ENCODE peak calls at places on chromosomes 11 and 22, in ten cellular contexts. G, P, W, I, C, N, K, X, M and A are unnamed samples.
A peak's percentile ranks its signal among the peaks of the same experiment; 100 is the strongest.

GRCh38 chr22:49281467-49282340 is 546.0 kb downstream of the BRD1 start:
- DNase-seq in G (no peak), P (no peak), W (no peak), I (no peak), C (no peak), N (no peak), K (no peak), X (no peak), M (peak; percentile 58), A (no peak)

GRCh38 chr11:61148016-61148640 is 13.1 kb downstream of the VPS37C start:
- DNase-seq in G (no peak), P (no peak), W (no peak), I (no peak), C (no peak), N (no peak), K (no peak), X (no peak), M (no peak), A (no peak)

GRCh38 chr22:50671641-50672040 is 982 bp upstream of the SHANK3 start:
- DNase-seq in G (no peak), P (peak; percentile 59), W (no peak), I (no peak), C (no peak), N (no peak), K (peak; percentile 62), X (no peak), M (no peak), A (no peak)

GRCh38 chr22:46846832-46847355 is 84.4 kb downstream of the TBC1D22A start:
- DNase-seq in G (no peak), P (peak; percentile 44), W (no peak), I (no peak), C (no peak), N (no peak), K (peak; percentile 21), X (no peak), M (no peak), A (no peak)

GRCh38 chr22:30390974-30391691 is 3.9 kb upstream of the RNF215 start:
- DNase-seq in G (peak; percentile 42), P (no peak), W (peak; percentile 66), I (peak; percentile 77), C (peak; percentile 48), N (peak; percentile 81), K (no peak), X (peak; percentile 94), M (peak; percentile 44), A (peak; percentile 41)

GRCh38 chr11:77113382-77114088 is 10.9 kb downstream of the OMP start:
- DNase-seq in G (no peak), P (no peak), W (peak; percentile 76), I (peak; percentile 67), C (peak; percentile 63), N (peak; percentile 19), K (no peak), X (peak; percentile 18), M (peak; percentile 82), A (peak; percentile 29)

GRCh38 chr11:69563946-69564780 is 76.8 kb upstream of the CCND1 start:
- DNase-seq in G (no peak), P (no peak), W (no peak), I (no peak), C (no peak), N (no peak), K (peak; percentile 22), X (no peak), M (no peak), A (no peak)

GRCh38 chr11:86800076-86800955 is at the start of gene PRSS23:
- DNase-seq in G (peak; percentile 25), P (no peak), W (peak; percentile 64), I (peak; percentile 78), C (peak; percentile 65), N (peak; percentile 76), K (peak; percentile 83), X (no peak), M (peak; percentile 70), A (peak; percentile 56)

GRCh38 chr22:37812869-37813678 is 5.3 kb downstream of the GCAT start:
- DNase-seq in G (no peak), P (no peak), W (no peak), I (no peak), C (no peak), N (no peak), K (no peak), X (no peak), M (no peak), A (no peak)

GRCh38 chr22:21972293-21972779 is 10.3 kb downstream of the TOP3B start:
- DNase-seq in G (no peak), P (no peak), W (peak; percentile 65), I (peak; percentile 31), C (no peak), N (no peak), K (no peak), X (peak; percentile 66), M (peak; percentile 47), A (peak; percentile 70)

GRCh38 chr22:49300241-49300640 is 527.4 kb downstream of the BRD1 start:
- DNase-seq in G (no peak), P (peak; percentile 23), W (no peak), I (no peak), C (no peak), N (no peak), K (peak; percentile 45), X (no peak), M (no peak), A (no peak)

GRCh38 chr11:17734986-17735822 is 623 bp downstream of the KCNC1 start:
- DNase-seq in G (no peak), P (no peak), W (peak; percentile 70), I (peak; percentile 56), C (peak; percentile 32), N (peak; percentile 69), K (no peak), X (no peak), M (peak; percentile 56), A (peak; percentile 62)

GRCh38 chr22:47878460-47878859 is 1116.0 kb downstream of the TBC1D22A start:
- DNase-seq in G (no peak), P (no peak), W (no peak), I (no peak), C (no peak), N (no peak), K (no peak), X (no peak), M (no peak), A (no peak)

GRCh38 chr11:34826384-34826726 is 89.8 kb downstream of the APIP start:
- DNase-seq in G (no peak), P (no peak), W (no peak), I (no peak), C (no peak), N (no peak), K (no peak), X (no peak), M (no peak), A (no peak)

GRCh38 chr11:10659339-10660216 is 34.0 kb downstream of the IRAG1 start:
- DNase-seq in G (no peak), P (no peak), W (peak; percentile 60), I (peak; percentile 90), C (peak; percentile 58), N (peak; percentile 53), K (peak; percentile 86), X (no peak), M (peak; percentile 55), A (no peak)

GRCh38 chr22:27270818-27271510 is 530.6 kb downstream of the MN1 start:
- DNase-seq in G (no peak), P (no peak), W (no peak), I (no peak), C (no peak), N (no peak), K (no peak), X (no peak), M (no peak), A (no peak)

GRCh38 chr22:40432625-40433024 is 62.2 kb downstream of the SGSM3 start:
- DNase-seq in G (no peak), P (no peak), W (no peak), I (no peak), C (no peak), N (no peak), K (no peak), X (no peak), M (no peak), A (no peak)

GRCh38 chr11:38138972-38139371 is 1540.9 kb upstream of the RAG2 start:
- DNase-seq in G (no peak), P (no peak), W (no peak), I (no peak), C (no peak), N (no peak), K (no peak), X (no peak), M (no peak), A (no peak)

GRCh38 chr11:110425751-110426545 is 3.8 kb upstream of the FDX1 start:
- DNase-seq in G (no peak), P (no peak), W (no peak), I (peak; percentile 20), C (no peak), N (no peak), K (no peak), X (no peak), M (no peak), A (no peak)

GRCh38 chr11:64298966-64299846 is 952 bp upstream of the CATSPERZ start:
- DNase-seq in G (no peak), P (no peak), W (peak; percentile 39), I (no peak), C (peak; percentile 58), N (peak; percentile 83), K (no peak), X (no peak), M (no peak), A (no peak)

GRCh38 chr22:50314455-50315288 is 7.2 kb upstream of the PLXNB2 start:
- DNase-seq in G (no peak), P (no peak), W (no peak), I (no peak), C (no peak), N (peak; percentile 85), K (no peak), X (peak; percentile 93), M (no peak), A (no peak)

GRCh38 chr11:112797653-112798293 is 163.4 kb upstream of the NCAM1 start:
- DNase-seq in G (no peak), P (no peak), W (peak; percentile 43), I (peak; percentile 35), C (no peak), N (peak; percentile 88), K (peak; percentile 68), X (no peak), M (no peak), A (peak; percentile 54)
- TF ChIP-seq CTCF in G (no peak), P (no peak), W (no peak), I (peak; percentile 52), C (no peak), N (peak; percentile 11), K (no peak), X (peak; percentile 64), M (no peak), A (peak; percentile 60)

GRCh38 chr22:29200901-29201300 is 4.8 kb upstream of the EMID1 start:
- DNase-seq in G (no peak), P (no peak), W (no peak), I (no peak), C (no peak), N (no peak), K (no peak), X (no peak), M (no peak), A (no peak)
- TF ChIP-seq CTCF in G (no peak), P (no peak), W (no peak), I (no peak), C (no peak), N (no peak), K (no peak), X (no peak), M (no peak), A (no peak)

GRCh38 chr11:5712507-5712906 is 22.9 kb downstream of the TRIM22 start:
- DNase-seq in G (no peak), P (no peak), W (no peak), I (peak; percentile 52), C (no peak), N (no peak), K (no peak), X (peak; percentile 62), M (peak; percentile 18), A (no peak)
- TF ChIP-seq CTCF in G (no peak), P (no peak), W (no peak), I (peak; percentile 60), C (no peak), N (peak; percentile 23), K (no peak), X (peak; percentile 84), M (peak; percentile 58), A (peak; percentile 64)

GRCh38 chr11:122954455-122954854 is 27.2 kb downstream of the BSX start:
- DNase-seq in G (no peak), P (no peak), W (no peak), I (no peak), C (no peak), N (no peak), K (no peak), X (no peak), M (no peak), A (no peak)
- TF ChIP-seq CTCF in G (no peak), P (no peak), W (no peak), I (no peak), C (no peak), N (no peak), K (no peak), X (no peak), M (no peak), A (no peak)